ENCODE peak calls at places on chromosomes 1 and 21, in five cellular contexts. Z, X, G, Y and I are unnamed samples.

GRCh38 chr1:59354754-59355337 is 58.0 kb downstream of the FGGY start:
- DNase-seq in Z (no peak), X (no peak), G (no peak), Y (no peak), I (no peak)

GRCh38 chr1:24389231-24389678 is 24.3 kb downstream of the STPG1 start:
- DNase-seq in Z (no peak), X (no peak), G (no peak), Y (no peak), I (no peak)

GRCh38 chr21:43192501-43193081 is 23.8 kb downstream of the CRYAA start:
- DNase-seq in Z (no peak), X (no peak), G (no peak), Y (no peak), I (peak)

GRCh38 chr21:42565886-42566523 is 52.4 kb downstream of the SLC37A1 start:
- DNase-seq in Z (no peak), X (no peak), G (no peak), Y (no peak), I (peak)

GRCh38 chr1:111030590-111030989 is 66.9 kb upstream of the LRIF1 start:
- DNase-seq in Z (no peak), X (peak), G (peak), Y (peak), I (peak)

GRCh38 chr1:164576311-164577271 is 17.6 kb downstream of the PBX1 start:
- DNase-seq in Z (no peak), X (peak), G (peak), Y (no peak), I (no peak)

GRCh38 chr21:46621457-46622182 is 13.9 kb upstream of the PRMT2 start:
- DNase-seq in Z (no peak), X (no peak), G (no peak), Y (no peak), I (no peak)

GRCh38 chr1:160641323-160642280 is 5.2 kb downstream of the SLAMF1 start:
- DNase-seq in Z (no peak), X (no peak), G (no peak), Y (no peak), I (no peak)

GRCh38 chr1:983736-984475 is 2.0 kb upstream of the PERM1 start:
- DNase-seq in Z (no peak), X (no peak), G (peak), Y (peak), I (no peak)

GRCh38 chr1:216144661-216145450 is 278.4 kb downstream of the USH2A start:
- DNase-seq in Z (no peak), X (no peak), G (no peak), Y (no peak), I (no peak)

GRCh38 chr21:22223385-22223784 is 1225.2 kb downstream of the NCAM2 start:
- DNase-seq in Z (no peak), X (no peak), G (peak), Y (no peak), I (no peak)

GRCh38 chr21:37845535-37845934 is 70.7 kb downstream of the KCNJ6 start:
- DNase-seq in Z (no peak), X (no peak), G (no peak), Y (no peak), I (no peak)

GRCh38 chr1:88680446-88680845 is 3.6 kb upstream of the PKN2 start:
- DNase-seq in Z (no peak), X (no peak), G (no peak), Y (no peak), I (no peak)

GRCh38 chr1:56502700-56503245 is 76.6 kb downstream of the PLPP3 start:
- DNase-seq in Z (no peak), X (peak), G (no peak), Y (no peak), I (no peak)

GRCh38 chr1:192576190-192577144 is 894 bp downstream of the RGS1 start:
- DNase-seq in Z (no peak), X (no peak), G (no peak), Y (no peak), I (no peak)

GRCh38 chr1:170967042-170967910 is 31.9 kb downstream of the MROH9 start:
- DNase-seq in Z (no peak), X (peak), G (peak), Y (no peak), I (no peak)

GRCh38 chr21:43187715-43188114 is 18.9 kb downstream of the CRYAA start:
- DNase-seq in Z (no peak), X (no peak), G (no peak), Y (no peak), I (peak)

GRCh38 chr1:89687254-89687653 is 54.3 kb downstream of the LRRC8C start:
- DNase-seq in Z (no peak), X (peak), G (no peak), Y (no peak), I (no peak)

GRCh38 chr1:33459766-33460543 is 12.5 kb upstream of the ZSCAN20 start:
- DNase-seq in Z (no peak), X (peak), G (no peak), Y (no peak), I (no peak)

GRCh38 chr21:46202592-46203202 is 18.4 kb upstream of the SPATC1L start:
- DNase-seq in Z (no peak), X (no peak), G (no peak), Y (no peak), I (no peak)

GRCh38 chr1:53697671-53698380 is 41.1 kb downstream of the GLIS1 start:
- DNase-seq in Z (no peak), X (no peak), G (no peak), Y (no peak), I (no peak)

GRCh38 chr1:167312871-167313270 is 92.2 kb downstream of the POU2F1 start:
- DNase-seq in Z (no peak), X (no peak), G (no peak), Y (no peak), I (no peak)

GRCh38 chr1:110487676-110488075 is 31.3 kb downstream of the KCNA10 start:
- DNase-seq in Z (no peak), X (no peak), G (no peak), Y (no peak), I (no peak)

GRCh38 chr1:152089014-152089674 is at the start of gene TCHHL1:
- DNase-seq in Z (no peak), X (no peak), G (no peak), Y (no peak), I (no peak)

GRCh38 chr1:151618470-151618869 is 6.6 kb downstream of the SNX27 start:
- DNase-seq in Z (no peak), X (no peak), G (no peak), Y (no peak), I (no peak)

GRCh38 chr1:165842363-165843129 is 15.1 kb downstream of the UCK2 start:
- DNase-seq in Z (no peak), X (peak), G (peak), Y (no peak), I (no peak)

GRCh38 chr1:119266858-119267257 is 101.7 kb upstream of the HAO2 start:
- DNase-seq in Z (no peak), X (no peak), G (no peak), Y (no peak), I (no peak)

GRCh38 chr1:241660424-241660972 is 8.4 kb downstream of the WDR64 start:
- DNase-seq in Z (no peak), X (no peak), G (no peak), Y (no peak), I (no peak)

GRCh38 chr1:205374205-205375078 is 17.7 kb upstream of the KLHDC8A start:
- DNase-seq in Z (no peak), X (peak), G (no peak), Y (no peak), I (peak)

GRCh38 chr1:96979869-96980268 is 258.3 kb downstream of the PTBP2 start:
- DNase-seq in Z (no peak), X (no peak), G (no peak), Y (no peak), I (no peak)

GRCh38 chr21:45970674-45971486 is 10.7 kb upstream of the COL6A1 start:
- DNase-seq in Z (no peak), X (no peak), G (peak), Y (peak), I (no peak)

GRCh38 chr1:32447469-32448185 is 17.2 kb upstream of the ZBTB8B start:
- DNase-seq in Z (no peak), X (peak), G (peak), Y (no peak), I (no peak)

GRCh38 chr1:109814993-109815786 is 51.5 kb upstream of the EPS8L3 start:
- DNase-seq in Z (no peak), X (no peak), G (no peak), Y (no peak), I (peak)

GRCh38 chr1:37410815-37411214 is 63.6 kb upstream of the ZC3H12A start:
- DNase-seq in Z (no peak), X (no peak), G (peak), Y (no peak), I (no peak)

DNA sequence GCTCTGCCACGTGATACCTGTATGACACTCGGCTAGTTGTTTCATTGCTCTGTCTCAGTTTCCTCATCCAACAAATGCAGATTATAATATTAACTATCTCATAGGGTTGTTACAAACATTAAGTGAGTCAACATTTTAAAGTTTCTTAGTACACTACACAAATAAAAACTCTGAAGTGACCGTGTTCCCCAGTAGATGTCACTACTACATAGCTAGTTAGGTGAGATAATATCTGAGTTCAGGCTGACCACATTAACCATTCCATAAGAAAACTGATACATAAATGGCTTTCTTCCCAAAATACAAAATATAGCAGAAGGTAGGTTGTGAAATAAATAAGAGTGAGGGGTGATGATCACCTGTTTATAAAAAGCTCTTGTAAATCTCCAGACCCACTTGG is 214.1 kb downstream of the NUF2 start:
- DNase-seq in Z (no peak), X (peak), G (peak), Y (no peak), I (no peak)
- TF ChIP-seq CTCF in Z (no peak), X (peak), G (peak), Y (no peak), I (no peak)

GRCh38 chr1:242828199-242828598 is 303.7 kb upstream of the PLD5 start:
- DNase-seq in Z (no peak), X (no peak), G (no peak), Y (no peak), I (no peak)
- TF ChIP-seq CTCF in Z (no peak), X (no peak), G (no peak), Y (no peak), I (no peak)

GRCh38 chr1:28436211-28436769 is 66.8 kb downstream of the PHACTR4 start:
- DNase-seq in Z (no peak), X (no peak), G (no peak), Y (no peak), I (no peak)
- TF ChIP-seq CTCF in Z (no peak), X (no peak), G (no peak), Y (no peak), I (no peak)

GRCh38 chr1:174447866-174448530 is at the start of gene GPR52:
- DNase-seq in Z (no peak), X (no peak), G (no peak), Y (no peak), I (no peak)
- TF ChIP-seq CTCF in Z (no peak), X (no peak), G (no peak), Y (no peak), I (no peak)

DNA sequence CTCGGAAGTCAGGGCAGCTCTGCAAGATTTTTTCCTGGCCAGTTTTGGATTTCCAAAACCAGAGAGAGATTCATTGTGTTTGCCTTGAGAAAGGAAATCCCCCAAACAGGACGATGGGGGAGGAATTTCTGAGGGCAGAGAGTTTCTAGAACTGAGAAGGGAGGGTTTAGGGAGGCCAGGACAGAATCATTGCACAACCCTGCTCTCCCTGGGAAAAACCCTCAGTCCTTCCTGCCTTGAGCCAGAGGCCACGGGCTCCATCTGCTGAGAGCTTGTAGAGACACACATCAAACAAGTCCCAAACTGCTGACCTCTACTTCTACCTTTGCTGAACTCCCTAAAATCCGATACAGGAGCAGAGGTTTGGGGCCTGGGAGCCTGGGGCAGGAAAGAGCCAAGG is 99.7 kb downstream of the NMNAT2 start:
- DNase-seq in Z (no peak), X (peak), G (peak), Y (no peak), I (peak)
- TF ChIP-seq CTCF in Z (no peak), X (peak), G (peak), Y (no peak), I (no peak)

GRCh38 chr1:25544819-25545218 is 1.4 kb downstream of the LDLRAP1 start:
- DNase-seq in Z (no peak), X (no peak), G (no peak), Y (no peak), I (no peak)
- TF ChIP-seq CTCF in Z (no peak), X (no peak), G (no peak), Y (no peak), I (no peak)

GRCh38 chr1:23057301-23057700 is 38.0 kb downstream of the KDM1A start:
- DNase-seq in Z (no peak), X (no peak), G (no peak), Y (no peak), I (no peak)
- TF ChIP-seq CTCF in Z (no peak), X (no peak), G (no peak), Y (no peak), I (no peak)

GRCh38 chr1:154819628-154820590 is 50.2 kb downstream of the KCNN3 start:
- DNase-seq in Z (no peak), X (no peak), G (peak), Y (no peak), I (no peak)
- TF ChIP-seq CTCF in Z (no peak), X (peak), G (peak), Y (peak), I (no peak)

GRCh38 chr1:112395832-112396667 is at the start of gene CTTNBP2NL:
- DNase-seq in Z (peak), X (peak), G (peak), Y (peak), I (peak)

GRCh38 chr1:112393634-112393976 is 2.4 kb upstream of the CTTNBP2NL start:
- DNase-seq in Z (no peak), X (no peak), G (no peak), Y (no peak), I (no peak)

GRCh38 chr1:112395261-112395831 is 668 bp upstream of the CTTNBP2NL start:
- DNase-seq in Z (no peak), X (no peak), G (peak), Y (no peak), I (no peak)

GRCh38 chr1:112396668-112397025 is 633 bp downstream of the CTTNBP2NL start:
- DNase-seq in Z (no peak), X (no peak), G (peak), Y (no peak), I (no peak)

GRCh38 chr1:112394743-112395062 is 1.3 kb upstream of the CTTNBP2NL start:
- DNase-seq in Z (no peak), X (no peak), G (no peak), Y (no peak), I (no peak)
- TF ChIP-seq CTCF in Z (no peak), X (peak), G (no peak), Y (no peak), I (no peak)